ENCODE peak calls at places on chromosomes 11 and 22, in seven cellular contexts. D is esophagus muscularis mucosa, J is left ventricle myocardium inferior, C is GM23338, K is IMR-90, I is GM13977, W is right lobe of liver. A is an unnamed sample.

GRCh38 chr22:30298005-30298701 is 8.8 kb upstream of the CASTOR1 start:
- DNase-seq in D (no peak), J (no peak), C (no peak), K (no peak), I (no peak), W (no peak), A (no peak)

GRCh38 chr11:126430581-126431320 is 75.3 kb downstream of the ST3GAL4 start:
- DNase-seq in D (no peak), J (no peak), C (no peak), K (peak), I (no peak), W (no peak), A (no peak)

GRCh38 chr11:10655227-10655626 is 38.3 kb downstream of the IRAG1 start:
- DNase-seq in D (no peak), J (no peak), C (no peak), K (no peak), I (no peak), W (no peak), A (no peak)

GRCh38 chr11:1299621-1300020 is 9.8 kb downstream of the TOLLIP start:
- DNase-seq in D (no peak), J (no peak), C (peak), K (no peak), I (no peak), W (peak), A (no peak)

GRCh38 chr11:12862761-12863469 is 146.2 kb upstream of the RASSF10 start:
- DNase-seq in D (no peak), J (peak), C (peak), K (peak), I (no peak), W (peak), A (no peak)

GRCh38 chr11:47241740-47242400 is 6.7 kb downstream of the ACP2 start:
- DNase-seq in D (no peak), J (no peak), C (no peak), K (peak), I (no peak), W (no peak), A (peak)

GRCh38 chr11:66549696-66550095 is 3.0 kb downstream of the ACTN3 start:
- DNase-seq in D (no peak), J (no peak), C (no peak), K (no peak), I (no peak), W (no peak), A (no peak)

GRCh38 chr11:72969894-72970335 is 155.7 kb downstream of the ATG16L2 start:
- DNase-seq in D (no peak), J (no peak), C (no peak), K (peak), I (peak), W (no peak), A (peak)

GRCh38 chr11:69137148-69137844 is 18.4 kb upstream of the SMIM38 start:
- DNase-seq in D (no peak), J (no peak), C (no peak), K (no peak), I (no peak), W (no peak), A (no peak)

DNA sequence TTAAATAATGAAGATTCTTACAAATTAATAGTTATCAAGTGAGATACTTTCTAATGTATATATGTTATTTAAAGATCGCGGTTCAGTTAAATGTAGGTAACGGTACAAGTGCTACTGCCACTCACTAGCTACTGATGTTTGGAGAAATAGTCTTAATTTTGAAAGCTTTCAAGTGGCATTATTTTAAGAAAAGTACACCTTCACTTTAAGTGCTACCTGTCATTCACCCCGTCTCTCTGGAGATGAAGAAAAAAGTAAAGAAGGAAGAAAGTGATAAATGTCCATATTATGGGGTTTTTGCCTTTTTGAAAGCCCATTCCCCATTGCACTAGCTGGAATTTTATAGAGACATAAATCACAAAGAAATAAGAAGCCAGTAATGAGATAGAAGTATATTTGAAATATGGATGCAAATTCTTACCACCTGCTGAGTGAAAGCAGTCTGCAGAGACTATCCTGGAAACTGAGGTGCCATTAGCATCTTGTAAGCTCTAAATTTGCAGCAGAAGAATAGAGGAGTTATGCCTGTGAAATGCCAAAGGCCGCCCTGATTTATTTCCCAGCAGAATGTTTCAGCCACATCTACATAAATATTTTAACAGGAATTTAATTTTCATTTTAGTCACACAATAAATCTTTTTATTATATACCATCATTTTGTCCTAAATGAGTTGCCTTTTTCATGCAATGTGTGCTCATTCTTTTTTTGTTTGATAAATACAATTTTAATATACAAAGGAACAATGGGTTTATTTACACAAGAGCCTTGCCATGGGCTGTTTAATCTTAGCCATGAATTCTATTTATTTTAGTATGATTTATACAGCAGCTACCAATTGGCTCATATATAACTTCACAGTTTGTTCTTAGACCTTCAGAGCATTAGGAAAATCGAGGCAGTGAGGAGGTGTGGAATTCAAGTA is 489.9 kb upstream of the RAG2 start:
- DNase-seq in D (no peak), J (no peak), C (no peak), K (no peak), I (no peak), W (no peak), A (no peak)
- TF ChIP-seq CTCF in D (no peak), J (no peak), C (no peak), K (no peak), I (no peak), W (no peak), A (no peak)

GRCh38 chr22:38881464-38881871 is 9.5 kb upstream of the CBX6 start:
- DNase-seq in D (no peak), J (no peak), C (no peak), K (peak), I (no peak), W (peak), A (peak)
- TF ChIP-seq CTCF in D (no peak), J (no peak), C (no peak), K (no peak), I (no peak), W (no peak), A (no peak)

GRCh38 chr22:26174280-26174679 is 5.0 kb downstream of the SEZ6L start:
- DNase-seq in D (no peak), J (no peak), C (peak), K (no peak), I (no peak), W (no peak), A (no peak)
- TF ChIP-seq CTCF in D (no peak), J (no peak), C (peak), K (no peak), I (no peak), W (no peak), A (no peak)

GRCh38 chr11:75351541-75352416 is at the start of gene ARRB1:
- DNase-seq in D (no peak), J (peak), C (peak), K (no peak), I (peak), W (peak), A (peak)

GRCh38 chr11:75349540-75350116 is 1.8 kb downstream of the ARRB1 start:
- DNase-seq in D (no peak), J (no peak), C (no peak), K (no peak), I (no peak), W (no peak), A (no peak)

GRCh38 chr11:75350122-75350742 is 1.2 kb downstream of the ARRB1 start:
- DNase-seq in D (no peak), J (no peak), C (no peak), K (no peak), I (no peak), W (no peak), A (no peak)

GRCh38 chr11:75352417-75353206 is 1.2 kb upstream of the ARRB1 start:
- DNase-seq in D (no peak), J (no peak), C (no peak), K (no peak), I (peak), W (no peak), A (no peak)

DNA sequence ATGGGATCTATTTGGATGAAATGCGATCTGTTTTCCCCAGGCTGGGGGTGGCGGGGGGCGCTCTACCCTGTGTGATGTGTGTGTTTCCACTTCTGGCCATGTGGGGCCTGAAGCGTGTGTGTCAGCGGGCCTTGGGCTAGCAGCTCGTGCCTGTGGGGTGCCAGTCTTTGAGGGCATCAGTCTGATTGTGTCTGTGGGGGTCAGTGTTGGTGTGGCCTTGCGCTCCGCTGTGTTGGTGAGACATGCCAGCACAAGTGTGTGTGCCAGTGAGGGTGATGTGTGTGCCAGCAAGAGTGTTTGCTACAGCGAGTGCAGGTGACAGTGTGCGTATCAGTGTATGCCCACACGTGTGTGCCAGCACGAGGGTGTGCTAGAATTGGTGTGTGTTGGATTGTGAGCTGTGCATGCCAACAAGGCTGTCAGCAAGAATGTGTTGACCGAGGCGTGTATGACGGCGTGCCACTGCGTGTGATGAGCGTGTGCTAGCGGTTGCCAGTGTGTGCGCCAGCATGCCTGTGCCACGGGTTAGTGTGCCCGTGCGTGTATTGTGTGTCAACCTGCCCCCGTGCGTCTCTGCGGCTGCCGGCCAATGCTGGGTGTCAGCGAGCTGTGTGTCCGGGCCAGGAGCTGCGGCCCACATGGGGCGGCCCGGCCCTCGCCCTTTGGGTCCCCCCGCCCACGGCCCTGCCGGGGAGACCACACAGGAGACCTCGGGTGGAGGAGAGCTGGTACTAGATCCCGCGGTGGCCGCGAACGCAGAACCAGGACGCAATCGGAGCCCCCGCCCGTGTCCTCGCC is 519 bp downstream of the ARRB1 start:
- DNase-seq in D (no peak), J (peak), C (peak), K (peak), I (no peak), W (peak), A (no peak)
- TF ChIP-seq CTCF in D (no peak), J (no peak), C (peak), K (peak), I (no peak), W (peak), A (no peak)

GRCh38 chr11:19345848-19346681 is 105.3 kb upstream of the E2F8 start:
- DNase-seq in D (no peak), J (peak), C (peak), K (no peak), I (peak), W (peak), A (no peak)
- TF ChIP-seq CTCF in D (no peak), J (peak), C (no peak), K (peak), I (no peak), W (peak), A (no peak)

GRCh38 chr22:20186183-20186870 is 35.5 kb upstream of the CCDC188 start:
- DNase-seq in D (no peak), J (no peak), C (peak), K (no peak), I (no peak), W (no peak), A (no peak)
- TF ChIP-seq CTCF in D (no peak), J (no peak), C (peak), K (peak), I (no peak), W (no peak), A (no peak)

GRCh38 chr22:43094551-43094950 is 5.4 kb upstream of the TTLL1 start:
- DNase-seq in D (no peak), J (no peak), C (no peak), K (no peak), I (no peak), W (no peak), A (no peak)

GRCh38 chr22:43096420-43096819 is 7.2 kb upstream of the TTLL1 start:
- DNase-seq in D (no peak), J (no peak), C (no peak), K (no peak), I (no peak), W (no peak), A (no peak)

GRCh38 chr22:43090130-43090789 is 1.1 kb upstream of the TTLL1 start:
- DNase-seq in D (no peak), J (peak), C (no peak), K (peak), I (peak), W (peak), A (peak)

GRCh38 chr22:43092085-43092484 is 2.9 kb upstream of the TTLL1 start:
- DNase-seq in D (no peak), J (no peak), C (no peak), K (peak), I (no peak), W (no peak), A (no peak)

DNA sequence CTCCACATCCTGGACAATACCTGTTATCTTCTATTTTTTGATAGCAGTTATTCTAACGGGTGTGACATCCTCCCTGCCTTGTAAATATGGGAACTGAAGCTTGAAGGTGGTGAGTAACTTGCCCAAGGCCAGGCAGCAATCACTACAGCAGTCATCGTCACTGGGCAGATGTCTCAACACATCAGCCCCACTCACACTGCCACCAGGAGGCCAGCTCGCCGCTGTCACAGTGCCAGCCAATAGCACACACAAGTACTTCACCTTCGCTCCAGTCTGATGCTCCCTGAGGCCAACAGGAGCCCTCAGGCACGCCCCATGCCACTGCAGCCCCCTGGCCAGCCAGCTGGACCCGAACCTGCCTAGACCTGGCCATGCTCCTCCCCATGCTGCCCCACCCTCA is 4.9 kb upstream of the TTLL1 start:
- DNase-seq in D (no peak), J (peak), C (no peak), K (peak), I (no peak), W (peak), A (peak)
- TF ChIP-seq CTCF in D (no peak), J (peak), C (no peak), K (no peak), I (no peak), W (no peak), A (no peak)

GRCh38 chr11:33258631-33259184 is 1.5 kb downstream of the HIPK3 start:
- DNase-seq in D (no peak), J (no peak), C (no peak), K (peak), I (no peak), W (no peak), A (no peak)
- TF ChIP-seq CTCF in D (no peak), J (no peak), C (no peak), K (no peak), I (no peak), W (no peak), A (no peak)

DNA sequence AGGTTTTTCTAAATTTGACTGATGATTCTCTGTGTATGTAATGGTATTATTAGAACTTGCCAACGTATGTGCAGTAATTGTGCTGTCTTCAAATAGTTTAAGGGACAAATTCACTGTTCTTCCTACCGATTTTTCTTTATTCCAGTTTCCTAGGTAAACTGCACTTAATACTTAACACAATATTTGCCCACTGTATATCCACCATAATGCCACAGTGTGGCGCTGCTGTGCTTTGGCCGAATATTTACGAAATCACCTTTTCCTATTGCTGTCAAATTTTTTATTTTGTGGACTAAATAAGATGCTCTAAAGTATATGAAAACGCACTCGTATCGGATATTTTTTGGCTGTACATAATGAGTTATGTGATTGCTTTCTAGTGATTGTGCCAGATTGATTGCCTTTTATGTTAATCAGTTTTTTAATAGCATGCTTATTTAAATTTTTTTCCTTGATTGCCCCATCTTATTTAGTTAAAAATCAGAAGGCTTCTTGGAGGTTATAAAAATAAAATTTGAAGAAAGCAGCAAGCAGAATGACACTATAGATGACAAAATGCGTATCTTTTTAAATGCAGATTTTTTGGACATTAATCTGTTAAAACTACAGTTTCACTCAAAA is 10.5 kb downstream of the AASDHPPT start:
- DNase-seq in D (no peak), J (peak), C (peak), K (peak), I (no peak), W (peak), A (peak)
- TF ChIP-seq CTCF in D (peak), J (peak), C (peak), K (peak), I (peak), W (peak), A (peak)